ENCODE peak calls at places on chromosomes 5 and 9, in ten cellular contexts. One of them, this sample, is unnamed.

GRCh38 chr9:20580673-20581072 is 41.6 kb downstream of the MLLT3 start:
- DNase-seq in fibroblast of pulmonary artery: no peak
- DNase-seq in pancreas: no peak
- DNase-seq in fibroblast of lung: no peak
- DNase-seq in CD4-positive, alpha-beta T cell: no peak
- DNase-seq in fibroblast of the aortic adventitia: no peak
- DNase-seq in AG09319: no peak
- DNase-seq in IMR-90: no peak
- DNase-seq in A549: no peak
- DNase-seq in WTC11: no peak
- DNase-seq in this sample: no peak

GRCh38 chr5:4053111-4053510 is 457.5 kb downstream of the IRX1 start:
- DNase-seq in WTC11: no peak
- DNase-seq in AG09319: no peak
- DNase-seq in fibroblast of lung: no peak
- DNase-seq in pancreas: no peak
- DNase-seq in CD4-positive, alpha-beta T cell: no peak
- DNase-seq in IMR-90: no peak
- DNase-seq in fibroblast of pulmonary artery: no peak
- DNase-seq in A549: no peak
- DNase-seq in fibroblast of the aortic adventitia: no peak
- DNase-seq in this sample: no peak

GRCh38 chr5:137179203-137179602 is 319.9 kb downstream of the SPOCK1 start:
- DNase-seq in CD4-positive, alpha-beta T cell: no peak
- DNase-seq in fibroblast of lung: no peak
- DNase-seq in AG09319: no peak
- DNase-seq in IMR-90: no peak
- DNase-seq in A549: no peak
- DNase-seq in fibroblast of pulmonary artery: no peak
- DNase-seq in pancreas: no peak
- DNase-seq in fibroblast of the aortic adventitia: no peak
- DNase-seq in WTC11: no peak
- DNase-seq in this sample: no peak

GRCh38 chr5:88659529-88660325 is 223.3 kb downstream of the MEF2C start:
- DNase-seq in CD4-positive, alpha-beta T cell: no peak
- DNase-seq in fibroblast of lung: peak; percentile 70
- DNase-seq in pancreas: no peak
- DNase-seq in AG09319: no peak
- DNase-seq in A549: no peak
- DNase-seq in IMR-90: no peak
- DNase-seq in WTC11: peak; percentile 58
- DNase-seq in fibroblast of the aortic adventitia: no peak
- DNase-seq in fibroblast of pulmonary artery: no peak
- DNase-seq in this sample: no peak

GRCh38 chr9:137270929-137271695 is 6.4 kb upstream of the TOR4A start:
- DNase-seq in IMR-90: no peak
- DNase-seq in pancreas: peak; percentile 20
- DNase-seq in CD4-positive, alpha-beta T cell: no peak
- DNase-seq in fibroblast of pulmonary artery: no peak
- DNase-seq in fibroblast of the aortic adventitia: no peak
- DNase-seq in fibroblast of lung: no peak
- DNase-seq in AG09319: no peak
- DNase-seq in WTC11: no peak
- DNase-seq in A549: no peak
- DNase-seq in this sample: no peak

GRCh38 chr9:128266868-128267590 is 8.8 kb downstream of the GOLGA2 start:
- DNase-seq in CD4-positive, alpha-beta T cell: no peak
- DNase-seq in fibroblast of pulmonary artery: no peak
- DNase-seq in IMR-90: no peak
- DNase-seq in WTC11: no peak
- DNase-seq in fibroblast of lung: no peak
- DNase-seq in A549: no peak
- DNase-seq in AG09319: no peak
- DNase-seq in fibroblast of the aortic adventitia: no peak
- DNase-seq in pancreas: no peak
- DNase-seq in this sample: no peak

GRCh38 chr9:127559247-127559680 is 52.8 kb upstream of the STXBP1 start:
- DNase-seq in fibroblast of pulmonary artery: no peak
- DNase-seq in WTC11: no peak
- DNase-seq in AG09319: no peak
- DNase-seq in fibroblast of lung: no peak
- DNase-seq in fibroblast of the aortic adventitia: no peak
- DNase-seq in A549: no peak
- DNase-seq in IMR-90: no peak
- DNase-seq in CD4-positive, alpha-beta T cell: no peak
- DNase-seq in pancreas: no peak
- DNase-seq in this sample: no peak

GRCh38 chr9:21611896-21612295 is 129.8 kb upstream of the IFNE start:
- DNase-seq in fibroblast of lung: peak; percentile 55
- DNase-seq in IMR-90: no peak
- DNase-seq in fibroblast of pulmonary artery: no peak
- DNase-seq in AG09319: no peak
- DNase-seq in pancreas: no peak
- DNase-seq in WTC11: no peak
- DNase-seq in CD4-positive, alpha-beta T cell: peak; percentile 8
- DNase-seq in fibroblast of the aortic adventitia: no peak
- DNase-seq in A549: no peak
- DNase-seq in this sample: no peak

GRCh38 chr5:150350524-150351344 is 6.8 kb upstream of the TCOF1 start:
- DNase-seq in WTC11: peak; percentile 88
- DNase-seq in fibroblast of the aortic adventitia: peak; percentile 71
- DNase-seq in AG09319: peak; percentile 41
- DNase-seq in fibroblast of pulmonary artery: peak; percentile 78
- DNase-seq in IMR-90: peak; percentile 71
- DNase-seq in fibroblast of lung: peak; percentile 42
- DNase-seq in pancreas: peak; percentile 70
- DNase-seq in CD4-positive, alpha-beta T cell: no peak
- DNase-seq in A549: peak; percentile 83
- DNase-seq in this sample: peak; percentile 86

GRCh38 chr9:72945391-72945790 is 7.5 kb downstream of the ALDH1A1 start:
- DNase-seq in fibroblast of lung: no peak
- DNase-seq in CD4-positive, alpha-beta T cell: no peak
- DNase-seq in fibroblast of pulmonary artery: no peak
- DNase-seq in AG09319: no peak
- DNase-seq in pancreas: no peak
- DNase-seq in WTC11: no peak
- DNase-seq in fibroblast of the aortic adventitia: no peak
- DNase-seq in IMR-90: no peak
- DNase-seq in A549: peak; percentile 58
- DNase-seq in this sample: no peak

DNA sequence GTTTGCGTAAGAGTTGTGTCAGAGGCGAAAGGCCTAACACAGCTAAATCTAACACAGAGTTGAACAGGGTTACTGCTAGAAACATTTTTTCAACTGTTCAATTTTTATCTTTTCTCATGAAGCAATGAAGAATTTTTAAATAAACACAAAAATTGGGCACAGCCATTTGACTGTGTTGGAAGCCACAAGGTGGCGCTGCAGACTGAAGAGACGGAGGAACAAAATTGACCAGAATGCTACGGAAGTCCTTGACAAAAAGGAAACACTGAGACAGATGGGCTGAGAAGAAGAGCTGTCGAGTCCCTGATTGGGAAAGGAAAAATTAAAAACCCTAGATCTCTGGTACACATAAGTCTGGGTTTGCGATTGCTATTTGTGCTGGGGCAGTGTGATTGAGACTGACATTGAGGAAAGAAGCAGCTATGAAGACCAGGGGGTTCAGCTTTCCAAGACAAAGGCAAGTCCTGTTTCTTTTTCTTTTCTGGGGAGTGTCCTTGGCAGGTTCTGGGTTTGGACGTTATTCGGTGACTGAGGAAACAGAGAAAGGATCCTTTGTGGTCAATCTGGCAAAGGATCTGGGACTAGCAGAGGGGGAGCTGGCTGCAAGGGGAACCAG is at the start of gene PCDHB9:
- DNase-seq in fibroblast of pulmonary artery: peak; percentile 7
- DNase-seq in pancreas: no peak
- DNase-seq in CD4-positive, alpha-beta T cell: no peak
- DNase-seq in A549: peak; percentile 15
- DNase-seq in WTC11: peak; percentile 71
- DNase-seq in AG09319: no peak
- DNase-seq in IMR-90: peak; percentile 8
- DNase-seq in fibroblast of lung: peak; percentile 3
- DNase-seq in fibroblast of the aortic adventitia: no peak
- DNase-seq in this sample: peak; percentile 11
- TF ChIP-seq CTCF in fibroblast of pulmonary artery: peak; percentile 25
- TF ChIP-seq CTCF in pancreas: no peak
- TF ChIP-seq CTCF in CD4-positive, alpha-beta T cell: peak; percentile 21
- TF ChIP-seq CTCF in A549: no peak
- TF ChIP-seq CTCF in WTC11: peak; percentile 49
- TF ChIP-seq CTCF in AG09319: peak; percentile 23
- TF ChIP-seq CTCF in IMR-90: peak; percentile 38
- TF ChIP-seq CTCF in fibroblast of lung: peak; percentile 17
- TF ChIP-seq CTCF in fibroblast of the aortic adventitia: peak; percentile 21
- TF ChIP-seq CTCF in this sample: peak; percentile 30

GRCh38 chr5:81239613-81240012 is 6.5 kb downstream of the CKMT2 start:
- DNase-seq in fibroblast of the aortic adventitia: no peak
- DNase-seq in CD4-positive, alpha-beta T cell: no peak
- DNase-seq in fibroblast of pulmonary artery: no peak
- DNase-seq in A549: no peak
- DNase-seq in pancreas: no peak
- DNase-seq in AG09319: no peak
- DNase-seq in fibroblast of lung: no peak
- DNase-seq in WTC11: no peak
- DNase-seq in IMR-90: no peak
- DNase-seq in this sample: peak; percentile 21
- TF ChIP-seq CTCF in fibroblast of the aortic adventitia: no peak
- TF ChIP-seq CTCF in CD4-positive, alpha-beta T cell: no peak
- TF ChIP-seq CTCF in fibroblast of pulmonary artery: no peak
- TF ChIP-seq CTCF in A549: no peak
- TF ChIP-seq CTCF in pancreas: no peak
- TF ChIP-seq CTCF in AG09319: no peak
- TF ChIP-seq CTCF in fibroblast of lung: no peak
- TF ChIP-seq CTCF in WTC11: no peak
- TF ChIP-seq CTCF in IMR-90: no peak
- TF ChIP-seq CTCF in this sample: peak; percentile 26

GRCh38 chr9:108852089-108852488 is 3.7 kb downstream of the ACTL7B start:
- DNase-seq in CD4-positive, alpha-beta T cell: no peak
- DNase-seq in A549: no peak
- DNase-seq in fibroblast of pulmonary artery: no peak
- DNase-seq in AG09319: no peak
- DNase-seq in pancreas: no peak
- DNase-seq in IMR-90: no peak
- DNase-seq in fibroblast of the aortic adventitia: no peak
- DNase-seq in WTC11: no peak
- DNase-seq in fibroblast of lung: no peak
- DNase-seq in this sample: no peak

GRCh38 chr9:108851138-108851537 is 4.6 kb downstream of the ACTL7B start:
- DNase-seq in A549: no peak
- DNase-seq in fibroblast of the aortic adventitia: no peak
- DNase-seq in fibroblast of lung: no peak
- DNase-seq in pancreas: no peak
- DNase-seq in CD4-positive, alpha-beta T cell: no peak
- DNase-seq in IMR-90: no peak
- DNase-seq in WTC11: no peak
- DNase-seq in fibroblast of pulmonary artery: no peak
- DNase-seq in AG09319: no peak
- DNase-seq in this sample: no peak

GRCh38 chr9:108854641-108855528 is 901 bp downstream of the ACTL7B start:
- DNase-seq in fibroblast of lung: no peak
- DNase-seq in pancreas: no peak
- DNase-seq in CD4-positive, alpha-beta T cell: no peak
- DNase-seq in WTC11: no peak
- DNase-seq in fibroblast of the aortic adventitia: no peak
- DNase-seq in A549: no peak
- DNase-seq in AG09319: no peak
- DNase-seq in IMR-90: no peak
- DNase-seq in fibroblast of pulmonary artery: no peak
- DNase-seq in this sample: no peak

GRCh38 chr9:108854094-108854493 is 1.7 kb downstream of the ACTL7B start:
- DNase-seq in fibroblast of lung: no peak
- DNase-seq in AG09319: no peak
- DNase-seq in fibroblast of pulmonary artery: no peak
- DNase-seq in A549: peak; percentile 17
- DNase-seq in WTC11: peak; percentile 21
- DNase-seq in CD4-positive, alpha-beta T cell: no peak
- DNase-seq in IMR-90: no peak
- DNase-seq in fibroblast of the aortic adventitia: no peak
- DNase-seq in pancreas: no peak
- DNase-seq in this sample: no peak

DNA sequence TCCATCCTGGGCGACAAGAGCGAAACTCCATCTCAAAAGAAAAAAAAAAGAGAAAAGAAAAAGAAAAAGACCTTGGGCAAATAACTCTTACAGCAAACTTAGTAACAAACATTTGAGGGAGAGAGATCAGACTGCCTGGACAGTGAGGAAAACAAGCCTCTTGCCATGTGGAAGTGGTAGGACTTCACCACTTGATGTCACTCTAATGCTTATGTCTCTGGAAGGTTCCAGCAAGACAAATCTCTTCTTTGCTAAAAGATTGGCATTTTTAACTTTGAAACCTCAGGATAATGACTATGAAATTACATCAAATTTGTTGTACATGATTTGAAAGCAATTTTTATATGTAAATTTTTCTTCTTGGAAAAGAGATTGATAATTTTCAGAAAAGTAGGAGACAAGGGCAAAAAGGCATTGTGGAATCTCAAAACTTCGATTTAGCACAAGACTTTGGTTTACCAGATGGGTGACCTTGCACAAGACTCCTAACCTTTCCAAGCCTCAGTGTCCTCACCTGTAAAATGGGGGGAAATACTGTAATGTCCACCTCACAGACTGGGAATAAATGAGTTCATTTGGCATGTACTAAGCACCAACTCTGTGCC is 5.4 kb downstream of the ACTL7B start:
- DNase-seq in AG09319: no peak
- DNase-seq in fibroblast of pulmonary artery: peak; percentile 66
- DNase-seq in fibroblast of the aortic adventitia: peak; percentile 35
- DNase-seq in pancreas: no peak
- DNase-seq in IMR-90: peak; percentile 14
- DNase-seq in WTC11: no peak
- DNase-seq in fibroblast of lung: peak; percentile 23
- DNase-seq in A549: peak; percentile 39
- DNase-seq in CD4-positive, alpha-beta T cell: no peak
- DNase-seq in this sample: peak; percentile 78
- TF ChIP-seq CTCF in AG09319: peak; percentile 36
- TF ChIP-seq CTCF in fibroblast of pulmonary artery: peak; percentile 58
- TF ChIP-seq CTCF in fibroblast of the aortic adventitia: peak; percentile 19
- TF ChIP-seq CTCF in pancreas: no peak
- TF ChIP-seq CTCF in IMR-90: peak; percentile 24
- TF ChIP-seq CTCF in WTC11: no peak
- TF ChIP-seq CTCF in fibroblast of lung: no peak
- TF ChIP-seq CTCF in A549: peak; percentile 49
- TF ChIP-seq CTCF in CD4-positive, alpha-beta T cell: no peak
- TF ChIP-seq CTCF in this sample: peak; percentile 62

DNA sequence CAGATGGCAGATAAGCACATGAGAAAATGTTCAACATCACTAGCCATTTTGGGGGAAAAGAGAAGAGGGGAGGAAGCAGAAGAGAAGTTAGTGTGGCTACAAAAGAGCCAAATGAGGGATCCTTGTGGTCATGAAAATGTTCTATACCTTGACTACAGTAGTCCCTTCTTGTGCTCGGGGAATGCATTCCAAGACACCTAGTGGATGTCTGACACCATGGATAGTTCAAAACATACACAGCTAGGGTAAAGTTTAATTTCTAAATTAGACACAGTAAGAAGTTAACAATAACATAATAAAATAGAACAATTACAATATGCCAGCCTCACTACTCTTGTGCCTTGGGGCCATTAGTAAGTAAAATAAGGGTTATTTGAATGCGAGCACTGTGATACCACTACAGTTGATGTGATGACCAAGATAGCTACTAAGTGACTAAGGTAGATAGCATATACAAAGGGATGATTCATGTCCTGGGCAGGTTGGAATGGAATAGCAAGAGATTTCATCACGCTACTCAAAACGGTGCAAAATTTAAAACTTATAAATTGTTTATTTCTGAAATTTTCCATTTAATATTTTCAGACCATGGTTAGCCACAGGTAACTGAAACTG is 344.1 kb downstream of the NR2F1-AS1 start:
- DNase-seq in IMR-90: peak; percentile 94
- DNase-seq in fibroblast of pulmonary artery: no peak
- DNase-seq in CD4-positive, alpha-beta T cell: no peak
- DNase-seq in pancreas: no peak
- DNase-seq in AG09319: no peak
- DNase-seq in fibroblast of the aortic adventitia: peak; percentile 14
- DNase-seq in fibroblast of lung: peak; percentile 81
- DNase-seq in A549: peak; percentile 28
- DNase-seq in WTC11: no peak
- DNase-seq in this sample: peak; percentile 49
- TF ChIP-seq CTCF in IMR-90: no peak
- TF ChIP-seq CTCF in fibroblast of pulmonary artery: no peak
- TF ChIP-seq CTCF in CD4-positive, alpha-beta T cell: no peak
- TF ChIP-seq CTCF in pancreas: no peak
- TF ChIP-seq CTCF in AG09319: no peak
- TF ChIP-seq CTCF in fibroblast of the aortic adventitia: no peak
- TF ChIP-seq CTCF in fibroblast of lung: no peak
- TF ChIP-seq CTCF in A549: no peak
- TF ChIP-seq CTCF in WTC11: no peak
- TF ChIP-seq CTCF in this sample: no peak

This sample was measured in choroid plexus epithelial cell.